ENCODE peak calls at places on chromosomes 1 and 21, in six cellular contexts. Y is H1, K is neuronal stem cell, S is H9, U is mesendoderm, V is IMR-90. E is an unnamed sample.

GRCh38 chr1:48644950-48645605 is 131.6 kb downstream of the BEND5 start:
- DNase-seq in V (no peak), U (peak), K (no peak), Y (no peak), S (no peak), E (no peak)

GRCh38 chr1:203650012-203650836 is 23.6 kb downstream of the ATP2B4 start:
- DNase-seq in K (no peak), Y (peak), S (peak), U (peak), V (peak), E (peak)

GRCh38 chr1:2529776-2530500 is at the start of gene HES5:
- DNase-seq in Y (peak), S (peak), V (no peak), U (no peak), K (peak), E (no peak)

GRCh38 chr1:183675883-183676282 is 22.8 kb upstream of the APOBEC4 start:
- DNase-seq in K (no peak), V (no peak), Y (no peak), S (no peak), U (no peak), E (no peak)

GRCh38 chr21:16117331-16117730 is 387.5 kb downstream of the USP25 start:
- DNase-seq in K (no peak), V (no peak), Y (no peak), S (no peak), U (no peak), E (no peak)

GRCh38 chr1:13499422-13499821 is 14.4 kb downstream of the LRRC38 start:
- DNase-seq in Y (no peak), K (no peak), V (no peak), U (no peak), S (no peak), E (no peak)

GRCh38 chr1:218480137-218480536 is 135.0 kb downstream of the TGFB2 start:
- DNase-seq in U (no peak), V (peak), Y (no peak), K (no peak), S (no peak), E (peak)

GRCh38 chr21:42698730-42699129 is 45.3 kb downstream of the PDE9A start:
- DNase-seq in U (no peak), Y (no peak), V (no peak), K (no peak), S (no peak), E (no peak)

GRCh38 chr1:212401838-212402582 is 12.7 kb downstream of the PACC1 start:
- DNase-seq in Y (no peak), S (no peak), K (no peak), V (peak), U (no peak), E (peak)

GRCh38 chr1:230570724-230571390 is 71.4 kb upstream of the COG2 start:
- DNase-seq in Y (no peak), S (no peak), V (no peak), U (no peak), K (no peak), E (peak)

GRCh38 chr1:224340711-224341384 is 10.9 kb upstream of the NVL start:
- DNase-seq in V (no peak), K (no peak), S (peak), U (peak), Y (peak), E (no peak)

GRCh38 chr21:34367320-34367935 is 3.6 kb downstream of the KCNE2 start:
- DNase-seq in V (peak), Y (peak), S (peak), K (no peak), U (peak), E (peak)

GRCh38 chr1:234841710-234842231 is 231.8 kb upstream of the IRF2BP2 start:
- DNase-seq in Y (no peak), U (no peak), V (peak), K (no peak), S (no peak), E (peak)

GRCh38 chr1:208242829-208243521 is 1.2 kb downstream of the PLXNA2 start:
- DNase-seq in S (no peak), K (no peak), Y (peak), V (no peak), U (no peak), E (no peak)

GRCh38 chr1:106620521-106620954 is 435.9 kb upstream of the PRMT6 start:
- DNase-seq in U (no peak), Y (no peak), S (no peak), K (no peak), V (no peak), E (no peak)

DNA sequence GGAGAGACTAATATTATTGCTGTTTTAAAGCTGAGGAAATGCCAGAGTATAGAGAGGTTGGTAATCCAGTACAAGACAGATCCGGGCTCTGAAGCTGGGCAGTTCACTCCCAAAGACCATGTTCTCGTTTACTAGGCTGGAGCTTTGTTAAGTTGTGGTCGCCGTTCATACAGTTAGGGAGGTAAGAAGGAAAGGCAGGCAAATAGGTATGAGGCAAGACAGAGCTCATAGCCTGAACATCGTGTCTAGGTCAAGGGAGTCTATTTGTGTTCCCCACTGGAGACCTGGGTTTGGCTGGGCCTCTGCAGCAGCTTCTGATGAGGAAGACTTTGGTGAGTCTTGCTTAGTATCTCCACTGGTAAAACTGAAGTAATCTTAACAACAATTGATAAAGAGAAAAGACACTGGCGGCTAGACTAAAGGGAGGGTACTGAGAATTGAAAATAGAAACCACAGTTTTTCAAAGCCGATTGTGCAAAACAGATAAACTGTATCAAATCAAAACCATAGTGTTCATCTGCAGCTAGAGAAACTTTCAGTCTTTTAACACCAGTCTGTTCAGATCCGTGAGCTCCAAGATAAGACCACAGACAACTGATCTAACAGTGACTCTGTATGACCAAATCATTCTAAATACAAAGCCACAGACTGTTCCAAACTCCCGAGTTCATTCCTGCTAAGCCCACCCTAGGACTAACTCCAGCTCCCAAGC is 217.0 kb upstream of the FAM78B start:
- DNase-seq in K (no peak), U (no peak), Y (no peak), S (no peak), V (no peak), E (no peak)
- H2BK15ac ChIP-seq in K (no peak), U (no peak), Y (no peak), S (no peak), V (no peak), E (no peak)

GRCh38 chr1:235844776-235845175 is 21.9 kb downstream of the LYST start:
- DNase-seq in Y (no peak), U (no peak), S (no peak), K (no peak), V (no peak), E (no peak)
- H2BK120ac ChIP-seq in Y (no peak), U (no peak), S (no peak), K (no peak), V (no peak), E (no peak)

GRCh38 chr21:43979654-43980053 is 32.5 kb upstream of the TRAPPC10 start:
- DNase-seq in U (no peak), K (no peak), S (no peak), Y (no peak), V (no peak), E (no peak)
- H2BK15ac ChIP-seq in U (no peak), K (no peak), S (no peak), Y (no peak), V (no peak), E (no peak)

GRCh38 chr1:156704930-156705320 is 458 bp downstream of the CRABP2 start:
- DNase-seq in V (peak), Y (peak), K (no peak), S (no peak), U (peak), E (peak)
- H2BK120ac ChIP-seq in V (peak), Y (no peak), K (no peak), S (no peak), U (no peak), E (peak)

GRCh38 chr1:156942576-156942975 is 22.1 kb downstream of the LRRC71 start:
- DNase-seq in V (no peak), U (no peak), K (no peak), S (no peak), Y (no peak), E (no peak)
- H2BK15ac ChIP-seq in V (no peak), U (no peak), K (no peak), S (no peak), Y (no peak), E (no peak)

DNA sequence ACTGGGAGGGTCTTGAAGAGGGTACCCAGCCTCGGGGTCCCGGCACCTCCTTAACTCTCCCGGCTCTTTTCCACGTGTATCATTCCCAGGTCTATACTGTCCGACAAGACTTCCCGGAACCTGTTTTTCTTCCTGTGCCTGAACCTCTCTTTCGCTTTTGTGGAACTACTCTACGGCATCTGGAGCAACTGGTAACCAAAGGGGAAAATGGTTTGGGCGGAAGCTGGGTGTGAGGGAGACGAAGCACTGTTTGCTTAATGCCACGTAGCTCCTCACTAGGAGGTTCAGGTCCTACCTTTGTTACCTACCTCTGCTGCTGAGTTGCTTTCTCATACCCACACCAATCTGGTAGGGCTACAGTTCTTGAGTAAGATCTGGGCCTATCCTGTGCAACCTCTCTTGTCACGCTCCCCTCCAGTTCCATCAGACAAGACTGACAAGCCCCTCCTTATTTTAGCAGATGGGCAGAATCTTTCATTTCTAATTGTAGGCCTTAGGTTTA is 642 bp downstream of the SLC30A7 start:
- DNase-seq in V (peak), Y (peak), K (no peak), U (peak), S (peak), E (peak)
- H2BK120ac ChIP-seq in V (peak), Y (no peak), K (no peak), U (no peak), S (no peak), E (no peak)

GRCh38 chr1:92085727-92086126 is 5.6 kb downstream of the BTBD8 start:
- DNase-seq in Y (no peak), V (no peak), S (no peak), K (no peak), U (peak), E (peak)
- H2BK15ac ChIP-seq in Y (no peak), V (no peak), S (no peak), K (no peak), U (no peak), E (no peak)

DNA sequence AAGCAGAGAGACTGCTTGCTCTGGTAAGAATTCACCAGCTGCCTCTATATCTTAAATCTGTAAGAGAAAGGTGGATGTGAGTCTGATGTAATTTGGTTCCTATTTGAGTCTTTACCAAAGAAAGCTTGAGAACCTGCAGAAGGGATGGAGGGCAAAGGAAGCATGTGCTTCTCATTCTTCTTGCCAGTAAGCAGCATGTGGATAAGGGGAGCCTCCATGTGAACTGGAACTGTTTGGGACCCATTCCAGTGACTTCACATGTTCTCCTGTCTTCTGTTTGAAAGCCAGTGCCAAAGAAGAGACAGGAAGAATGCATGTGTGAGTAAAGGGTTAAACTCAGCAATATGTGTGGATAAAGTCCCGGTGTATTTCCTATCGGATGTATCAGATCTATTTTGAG is 119.6 kb upstream of the ADGRL2 start:
- DNase-seq in K (no peak), S (no peak), V (no peak), Y (no peak), U (peak), E (no peak)
- H2BK120ac ChIP-seq in K (no peak), S (no peak), V (peak), Y (peak), U (peak), E (no peak)